ENCODE peak calls at places on chromosomes 7 and 10, in four cellular contexts. L is K562, V is HepG2, D is SK-N-SH. A is an unnamed sample.
A peak's percentile ranks its signal among the peaks of the same experiment; 100 is the strongest.

GRCh38 chr10:133100706-133101463 is 13.2 kb downstream of the ADGRA1 start:
- DNase-seq in L (peak; percentile 64), V (no peak), D (no peak), A (no peak)

GRCh38 chr7:66626236-66626957 is 2.3 kb upstream of the KCTD7 start:
- DNase-seq in L (no peak), V (peak; percentile 55), D (no peak), A (no peak)

GRCh38 chr10:123936426-123936825 is 44.8 kb upstream of the CPXM2 start:
- DNase-seq in L (no peak), V (no peak), D (no peak), A (no peak)

GRCh38 chr10:132880148-132880981 is 62.0 kb downstream of the CFAP46 start:
- DNase-seq in L (no peak), V (no peak), D (no peak), A (no peak)

GRCh38 chr7:11428877-11429617 is 403.0 kb downstream of the THSD7A start:
- DNase-seq in L (no peak), V (no peak), D (no peak), A (no peak)

GRCh38 chr10:96292971-96293909 is 11.0 kb upstream of the DNTT start:
- DNase-seq in L (peak; percentile 33), V (peak; percentile 70), D (peak; percentile 36), A (peak; percentile 47)

GRCh38 chr10:93068411-93069244 is 5.1 kb upstream of the CYP26A1 start:
- DNase-seq in L (no peak), V (no peak), D (peak; percentile 71), A (no peak)

GRCh38 chr7:53292341-53292740 is 256.9 kb downstream of the POM121L12 start:
- DNase-seq in L (no peak), V (no peak), D (no peak), A (no peak)

GRCh38 chr10:30387646-30388243 is 38.7 kb upstream of the MTPAP start:
- DNase-seq in L (peak; percentile 18), V (peak; percentile 35), D (no peak), A (peak; percentile 81)

GRCh38 chr7:52944916-52945315 is 90.5 kb upstream of the POM121L12 start:
- DNase-seq in L (no peak), V (no peak), D (no peak), A (no peak)

GRCh38 chr7:94344826-94345225 is 49.9 kb upstream of the COL1A2 start:
- DNase-seq in L (no peak), V (no peak), D (no peak), A (no peak)

GRCh38 chr7:78006063-78006755 is 207.6 kb downstream of the PHTF2 start:
- DNase-seq in L (no peak), V (no peak), D (no peak), A (no peak)

GRCh38 chr7:153510674-153511073 is 541.5 kb upstream of the DPP6 start:
- DNase-seq in L (no peak), V (no peak), D (no peak), A (no peak)

GRCh38 chr10:92573091-92573797 is 649 bp downstream of the IDE start:
- DNase-seq in L (peak; percentile 31), V (no peak), D (peak; percentile 64), A (no peak)

GRCh38 chr7:96973986-96974385 is 31.4 kb upstream of the DLX6 start:
- DNase-seq in L (no peak), V (no peak), D (no peak), A (no peak)

GRCh38 chr7:128742206-128742605 is 3.0 kb downstream of the CALU start:
- DNase-seq in L (no peak), V (no peak), D (no peak), A (no peak)

GRCh38 chr7:144835668-144836544 is at the start of gene TPK1:
- DNase-seq in L (peak; percentile 98), V (peak; percentile 74), D (peak; percentile 96), A (peak; percentile 89)

GRCh38 chr10:7857259-7857658 is 39.0 kb downstream of the TAF3 start:
- DNase-seq in L (no peak), V (no peak), D (no peak), A (no peak)
- TF ChIP-seq ELF1 in L (no peak), V (no peak), D (no peak), A (no peak)

GRCh38 chr10:72219229-72219814 is 3.2 kb upstream of the ASCC1 start:
- DNase-seq in L (no peak), V (no peak), D (no peak), A (no peak)

GRCh38 chr10:72218756-72219155 is 2.7 kb upstream of the ASCC1 start:
- DNase-seq in L (no peak), V (no peak), D (no peak), A (no peak)

GRCh38 chr10:72215611-72216549 is at the start of the genes ANAPC16 and ASCC1:
- DNase-seq in L (peak; percentile 97), V (peak; percentile 85), D (peak; percentile 94), A (peak; percentile 84)

GRCh38 chr10:72220637-72221036 is 4.6 kb upstream of the ASCC1 start:
- DNase-seq in L (no peak), V (no peak), D (no peak), A (no peak)

DNA sequence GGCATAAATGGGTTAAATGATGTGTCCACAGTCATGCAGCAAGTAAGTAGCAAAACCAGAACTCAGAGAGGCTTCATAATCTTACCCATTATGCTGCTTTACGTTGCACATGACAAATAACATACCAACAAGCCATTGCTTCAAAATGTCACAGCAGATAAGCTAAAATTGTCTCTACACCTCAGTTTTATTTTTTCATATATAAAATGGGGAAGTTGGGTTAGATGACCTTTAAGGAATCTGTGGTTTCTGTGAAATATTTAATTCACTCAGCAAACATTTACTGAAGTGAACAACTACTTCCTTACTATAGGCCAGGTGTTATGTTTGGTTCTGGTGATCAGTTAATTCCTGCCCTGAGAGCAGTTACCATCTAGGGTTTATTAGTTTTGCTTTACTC is 2.3 kb upstream of the ASCC1 start:
- DNase-seq in L (peak; percentile 27), V (no peak), D (no peak), A (no peak)
- TF ChIP-seq ELF1 in L (no peak), V (no peak), D (no peak), A (no peak)

GRCh38 chr7:4790078-4790465 is 14.6 kb downstream of the AP5Z1 start:
- DNase-seq in L (no peak), V (no peak), D (no peak), A (no peak)

GRCh38 chr7:4790516-4790991 is 15.1 kb downstream of the AP5Z1 start:
- DNase-seq in L (no peak), V (no peak), D (no peak), A (no peak)

GRCh38 chr7:4791738-4792536 is 16.5 kb downstream of the AP5Z1 start:
- DNase-seq in L (peak; percentile 74), V (peak; percentile 23), D (peak; percentile 96), A (peak; percentile 26)

GRCh38 chr7:4792537-4793126 is 17.2 kb downstream of the AP5Z1 start:
- DNase-seq in L (no peak), V (no peak), D (no peak), A (no peak)

DNA sequence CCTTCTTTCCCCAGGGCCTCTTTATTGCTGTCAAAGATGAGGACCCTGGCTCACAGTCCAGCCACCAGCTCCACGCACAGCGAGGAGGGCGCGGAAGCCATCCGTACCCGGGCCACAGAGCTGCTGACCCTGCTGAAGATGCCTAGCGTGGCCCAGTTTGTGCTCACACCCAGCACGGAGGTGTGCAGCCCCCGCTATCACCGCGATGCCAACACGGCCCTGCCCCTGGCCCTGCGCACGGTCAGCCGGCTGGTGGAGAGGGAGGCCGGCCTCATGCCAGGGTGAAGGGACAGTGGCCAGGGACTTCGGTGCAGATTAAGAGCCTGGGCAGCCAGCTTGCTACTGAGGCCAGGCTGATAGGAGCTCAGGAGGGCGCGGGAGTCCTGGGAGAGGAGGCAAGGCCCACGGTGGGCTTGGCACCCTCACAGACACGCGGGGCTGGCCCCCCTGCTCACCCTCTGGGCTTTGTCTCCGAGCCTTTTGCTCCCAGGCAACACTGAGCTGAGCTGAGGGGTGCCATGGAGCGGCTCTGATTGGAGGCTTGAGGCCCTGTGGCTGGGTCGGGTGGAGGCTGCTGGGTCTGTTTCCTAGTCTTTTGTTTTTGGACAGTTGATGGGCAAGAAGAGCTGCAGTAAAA is 15.8 kb downstream of the AP5Z1 start:
- DNase-seq in L (no peak), V (no peak), D (no peak), A (no peak)
- TF ChIP-seq ELF1 in L (no peak), V (no peak), D (no peak), A (no peak)

DNA sequence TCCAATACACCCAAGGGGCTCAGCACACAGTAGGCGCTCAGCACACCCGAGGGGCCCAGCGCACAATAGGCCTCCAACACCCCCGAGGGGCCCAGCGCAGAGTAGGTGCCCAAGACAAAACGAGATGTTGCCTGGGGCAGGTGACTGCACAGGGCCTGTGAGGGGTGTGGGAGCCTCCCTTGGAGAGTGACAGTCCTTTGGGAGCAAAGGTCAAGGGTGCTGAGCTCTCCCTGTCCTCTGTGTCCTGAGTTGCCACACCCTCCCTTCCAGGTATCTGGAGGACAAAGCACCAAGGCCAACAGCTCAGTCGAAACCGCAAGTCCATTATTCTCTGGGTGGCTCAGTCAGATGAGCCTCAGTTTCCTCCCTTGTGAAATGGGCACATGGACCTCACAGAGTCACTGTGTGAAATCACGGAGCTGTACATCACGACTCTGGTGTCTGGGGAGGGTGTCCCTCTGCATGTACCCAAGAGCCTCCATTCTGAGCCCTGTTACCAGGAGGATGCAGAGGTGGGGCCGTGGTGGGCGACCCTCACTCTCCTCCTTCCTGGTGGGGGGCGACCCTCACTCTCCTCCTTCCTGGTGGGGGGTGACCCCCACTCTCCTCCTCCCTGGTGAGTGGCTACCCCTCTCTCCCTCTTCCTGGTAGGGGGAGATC is 81.3 kb downstream of the FOXL3 start:
- DNase-seq in L (peak; percentile 28), V (peak; percentile 90), D (peak; percentile 73), A (no peak)
- TF ChIP-seq ELF1 in L (no peak), V (no peak), D (no peak), A (no peak)

GRCh38 chr7:130063036-130063435 is 7.3 kb upstream of the KLHDC10 start:
- DNase-seq in L (peak; percentile 90), V (peak; percentile 50), D (peak; percentile 70), A (no peak)
- TF ChIP-seq ELF1 in L (no peak), V (no peak), D (no peak), A (no peak)

GRCh38 chr7:34357068-34357467 is 300.9 kb upstream of the NPSR1 start:
- DNase-seq in L (no peak), V (no peak), D (no peak), A (no peak)
- TF ChIP-seq ELF1 in L (no peak), V (no peak), D (no peak), A (no peak)

DNA sequence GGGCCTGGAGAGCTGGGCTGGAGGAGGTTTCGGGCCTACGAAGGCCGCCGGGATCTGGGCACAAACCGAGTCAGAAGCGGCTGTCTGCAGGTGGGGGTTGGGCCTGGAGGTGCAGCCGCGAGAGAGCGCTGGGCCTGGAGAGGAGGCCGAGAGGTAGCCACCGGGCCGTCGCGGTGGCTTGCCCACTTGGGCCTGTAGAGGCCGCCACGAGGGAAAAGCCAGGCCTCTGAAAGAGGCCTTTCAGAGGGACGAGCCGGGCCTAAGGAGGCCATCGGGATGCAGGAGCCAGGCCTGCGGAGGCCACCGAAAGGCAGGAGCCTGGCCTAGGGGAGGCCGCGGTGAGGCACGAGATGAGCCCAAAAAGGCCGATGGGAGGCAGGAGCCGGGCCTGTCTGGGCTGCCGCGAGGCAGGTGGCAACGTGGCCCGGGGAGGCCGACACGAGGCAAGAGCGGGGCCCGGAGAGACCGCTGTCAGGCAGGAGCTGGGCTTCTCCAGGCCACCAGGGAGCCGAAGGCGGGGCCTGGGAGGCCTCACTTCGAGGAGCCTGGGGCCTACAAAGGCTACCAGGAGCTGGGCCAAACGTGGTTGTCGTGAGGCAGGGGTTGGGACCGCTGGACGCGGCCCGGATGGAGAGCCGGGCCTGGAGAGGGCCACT is 25.6 kb downstream of the MDH2 start:
- DNase-seq in L (no peak), V (no peak), D (peak; percentile 37), A (no peak)
- TF ChIP-seq ELF1 in L (no peak), V (no peak), D (no peak), A (no peak)

GRCh38 chr10:38047666-38048065 is 37.2 kb downstream of the ZNF33A start:
- DNase-seq in L (no peak), V (no peak), D (no peak), A (no peak)
- TF ChIP-seq ELF1 in L (no peak), V (no peak), D (no peak), A (no peak)

A was measured in HCT116.